ENCODE peak calls at places on chromosome 18, in five cellular contexts. Q is activated T-cell treated with anti-CD3 and anti-CD28 coated beads, Interleukin-2, amount 50 U/mL, for 72 hours; W is GM18507; X is HEK293T; S is activated CD8-positive, alpha-beta memory T cell treated with anti-CD3 and anti-CD28 coated beads for 48 hours. B is an unnamed sample.

GRCh38 chr18:74197705-74198341 is 49.5 kb downstream of the TIMM21 start:
- DNase-seq in Q (no peak), W (no peak), X (no peak), S (no peak), B (no peak)

GRCh38 chr18:2293109-2293839 is 278.0 kb downstream of the METTL4 start:
- DNase-seq in Q (no peak), W (no peak), X (no peak), S (no peak), B (no peak)

GRCh38 chr18:12645751-12646203 is 12.1 kb downstream of the SPIRE1 start:
- DNase-seq in Q (no peak), W (no peak), X (no peak), S (no peak), B (peak)

GRCh38 chr18:72128649-72129048 is 415.5 kb downstream of the CBLN2 start:
- DNase-seq in Q (no peak), W (no peak), X (no peak), S (no peak), B (no peak)

GRCh38 chr18:22452226-22452668 is 34.5 kb upstream of the CTAGE1 start:
- DNase-seq in Q (no peak), W (no peak), X (no peak), S (no peak), B (no peak)

GRCh38 chr18:58303363-58303762 is 259.3 kb downstream of the NEDD4L start:
- DNase-seq in Q (peak), W (no peak), X (no peak), S (no peak), B (no peak)

GRCh38 chr18:10410472-10411300 is 43.7 kb upstream of the APCDD1 start:
- DNase-seq in Q (no peak), W (no peak), X (no peak), S (no peak), B (no peak)

GRCh38 chr18:46678785-46679404 is 21.9 kb upstream of the LOXHD1 start:
- DNase-seq in Q (no peak), W (no peak), X (no peak), S (no peak), B (no peak)

GRCh38 chr18:12470382-12471090 is 62.8 kb downstream of the PRELID3A start:
- DNase-seq in Q (no peak), W (no peak), X (no peak), S (no peak), B (no peak)

GRCh38 chr18:48802543-48803428 is 148.0 kb downstream of the SMAD7 start:
- DNase-seq in Q (no peak), W (no peak), X (no peak), S (no peak), B (peak)

GRCh38 chr18:6355789-6356589 is 58.7 kb downstream of the L3MBTL4 start:
- DNase-seq in Q (no peak), W (no peak), X (no peak), S (no peak), B (no peak)

GRCh38 chr18:79203017-79203605 is 133.9 kb downstream of the ATP9B start:
- DNase-seq in Q (peak), W (no peak), X (no peak), S (no peak), B (no peak)

GRCh38 chr18:79515944-79516351 is 120.2 kb downstream of the NFATC1 start:
- DNase-seq in Q (no peak), W (no peak), X (no peak), S (no peak), B (peak)

GRCh38 chr18:79950440-79951341 is 762 bp downstream of the SLC66A2 start:
- DNase-seq in Q (peak), W (no peak), X (peak), S (no peak), B (no peak)

GRCh38 chr18:27004056-27004829 is 138.7 kb upstream of the AQP4 start:
- DNase-seq in Q (no peak), W (no peak), X (no peak), S (no peak), B (no peak)

GRCh38 chr18:59664329-59664728 is 32.9 kb downstream of the CCBE1 start:
- DNase-seq in Q (no peak), W (no peak), X (no peak), S (no peak), B (no peak)

GRCh38 chr18:42045346-42045745 is 90.3 kb downstream of the PIK3C3 start:
- DNase-seq in Q (no peak), W (no peak), X (no peak), S (no peak), B (no peak)

GRCh38 chr18:10401489-10401888 is 52.9 kb upstream of the APCDD1 start:
- DNase-seq in Q (no peak), W (no peak), X (no peak), S (no peak), B (no peak)

GRCh38 chr18:68499141-68499540 is 215.8 kb downstream of the TMX3 start:
- DNase-seq in Q (no peak), W (no peak), X (no peak), S (no peak), B (no peak)

GRCh38 chr18:48850891-48851302 is 99.9 kb downstream of the SMAD7 start:
- DNase-seq in Q (no peak), W (no peak), X (no peak), S (no peak), B (no peak)

GRCh38 chr18:64131314-64131713 is 17.6 kb downstream of the LINC00305 start:
- DNase-seq in Q (no peak), W (no peak), X (no peak), S (no peak), B (no peak)

GRCh38 chr18:9661564-9661963 is 46.5 kb upstream of the RAB31 start:
- DNase-seq in Q (no peak), W (no peak), X (no peak), S (no peak), B (no peak)

GRCh38 chr18:10015941-10016819 is 102.4 kb downstream of the VAPA start:
- DNase-seq in Q (no peak), W (no peak), X (no peak), S (no peak), B (no peak)

GRCh38 chr18:9048808-9049494 is 53.5 kb upstream of the NDUFV2 start:
- DNase-seq in Q (no peak), W (no peak), X (no peak), S (no peak), B (no peak)

GRCh38 chr18:23077493-23078256 is 57.6 kb upstream of the CABLES1 start:
- DNase-seq in Q (no peak), W (no peak), X (no peak), S (no peak), B (no peak)

GRCh38 chr18:48667276-48668254 is 128.7 kb downstream of the CTIF start:
- DNase-seq in Q (no peak), W (no peak), X (no peak), S (no peak), B (peak)

GRCh38 chr18:6405237-6406074 is 9.3 kb downstream of the L3MBTL4 start:
- DNase-seq in Q (no peak), W (no peak), X (no peak), S (no peak), B (no peak)

GRCh38 chr18:23231340-23232021 is 96.2 kb downstream of the CABLES1 start:
- DNase-seq in Q (peak), W (peak), X (no peak), S (no peak), B (no peak)

GRCh38 chr18:26089247-26090129 is 925 bp downstream of the SS18 start:
- DNase-seq in Q (peak), W (no peak), X (no peak), S (no peak), B (peak)

GRCh38 chr18:21809725-21810124 is 69.1 kb downstream of the MIB1 start:
- DNase-seq in Q (no peak), W (no peak), X (no peak), S (no peak), B (no peak)

GRCh38 chr18:58578835-58579560 is 49.9 kb downstream of the ALPK2 start:
- DNase-seq in Q (no peak), W (no peak), X (no peak), S (no peak), B (no peak)

GRCh38 chr18:48815581-48816324 is 135.0 kb downstream of the SMAD7 start:
- DNase-seq in Q (no peak), W (no peak), X (no peak), S (no peak), B (no peak)

GRCh38 chr18:46893360-46893759 is 23.9 kb downstream of the PIAS2 start:
- DNase-seq in Q (no peak), W (no peak), X (no peak), S (no peak), B (no peak)

GRCh38 chr18:50142441-50143120 is 52.4 kb downstream of the MYO5B start:
- DNase-seq in Q (no peak), W (no peak), X (no peak), S (no peak), B (no peak)

GRCh38 chr18:79248495-79249078 is 147.1 kb upstream of the NFATC1 start:
- DNase-seq in Q (no peak), W (no peak), X (no peak), S (no peak), B (no peak)